ENCODE peak calls at places on chromosome 21, in four cellular contexts. Z is right lobe of liver, W is heart left ventricle, K is suprapubic skin. L is an unnamed sample.

GRCh38 chr21:15552914-15553491 is 176.8 kb upstream of the USP25 start:
- DNase-seq in Z (no peak), W (no peak), K (no peak), L (no peak)

GRCh38 chr21:31888936-31889371 is 16.1 kb downstream of the HUNK start:
- DNase-seq in Z (no peak), W (no peak), K (no peak), L (no peak)

GRCh38 chr21:38303300-38303699 is 46.5 kb downstream of the KCNJ15 start:
- DNase-seq in Z (no peak), W (no peak), K (peak), L (no peak)

GRCh38 chr21:38913120-38913975 is 107.6 kb downstream of the ETS2 start:
- DNase-seq in Z (peak), W (peak), K (peak), L (peak)

GRCh38 chr21:17612023-17612564 is 607 bp downstream of the BTG3 start:
- DNase-seq in Z (peak), W (peak), K (peak), L (peak)

GRCh38 chr21:38610573-38611251 is 112.4 kb upstream of the ERG start:
- DNase-seq in Z (no peak), W (no peak), K (no peak), L (no peak)

GRCh38 chr21:28375708-28376385 is 616.8 kb downstream of the LTN1 start:
- DNase-seq in Z (peak), W (no peak), K (no peak), L (no peak)

GRCh38 chr21:41152149-41152548 is 15.8 kb upstream of the BACE2 start:
- DNase-seq in Z (no peak), W (no peak), K (no peak), L (no peak)

GRCh38 chr21:27321791-27322190 is 354.9 kb upstream of the ADAMTS5 start:
- DNase-seq in Z (no peak), W (no peak), K (no peak), L (no peak)

GRCh38 chr21:27380303-27380702 is 413.4 kb upstream of the ADAMTS5 start:
- DNase-seq in Z (no peak), W (no peak), K (no peak), L (no peak)

GRCh38 chr21:41653944-41654625 is 112.8 kb downstream of the RIPK4 start:
- DNase-seq in Z (no peak), W (no peak), K (peak), L (peak)

GRCh38 chr21:34825101-34825500 is 156.3 kb downstream of the CLIC6 start:
- DNase-seq in Z (no peak), W (no peak), K (no peak), L (no peak)

GRCh38 chr21:14523234-14523633 is 22.9 kb downstream of the SAMSN1 start:
- DNase-seq in Z (peak), W (no peak), K (no peak), L (no peak)

GRCh38 chr21:39055167-39055767 is 128.0 kb downstream of the PSMG1 start:
- DNase-seq in Z (no peak), W (no peak), K (no peak), L (no peak)

GRCh38 chr21:44293551-44294231 is 6.2 kb upstream of the PFKL start:
- DNase-seq in Z (peak), W (peak), K (no peak), L (no peak)

GRCh38 chr21:26795866-26796329 is 49.3 kb downstream of the ADAMTS1 start:
- DNase-seq in Z (no peak), W (peak), K (no peak), L (no peak)

GRCh38 chr21:38333290-38334272 is 76.8 kb downstream of the KCNJ15 start:
- DNase-seq in Z (peak), W (no peak), K (no peak), L (no peak)

GRCh38 chr21:18908641-18909040 is 505.1 kb upstream of the TMPRSS15 start:
- DNase-seq in Z (no peak), W (no peak), K (no peak), L (no peak)

GRCh38 chr21:38950388-38951094 is 144.8 kb downstream of the ETS2 start:
- DNase-seq in Z (no peak), W (peak), K (no peak), L (peak)

GRCh38 chr21:27818847-27819246 is 852.0 kb upstream of the ADAMTS5 start:
- DNase-seq in Z (no peak), W (no peak), K (no peak), L (no peak)

GRCh38 chr21:35410656-35411055 is 361.6 kb upstream of the RUNX1 start:
- DNase-seq in Z (no peak), W (no peak), K (no peak), L (no peak)

GRCh38 chr21:19731251-19731650 is 1267.0 kb upstream of the NCAM2 start:
- DNase-seq in Z (no peak), W (no peak), K (no peak), L (no peak)

GRCh38 chr21:17640821-17641220 is 28.1 kb upstream of the BTG3 start:
- DNase-seq in Z (no peak), W (no peak), K (no peak), L (no peak)

GRCh38 chr21:38761531-38761930 is 44.2 kb upstream of the ETS2 start:
- DNase-seq in Z (no peak), W (no peak), K (no peak), L (no peak)

GRCh38 chr21:27648560-27648959 is 681.7 kb upstream of the ADAMTS5 start:
- DNase-seq in Z (no peak), W (no peak), K (no peak), L (no peak)

GRCh38 chr21:27954806-27955205 is 987.9 kb upstream of the ADAMTS5 start:
- DNase-seq in Z (no peak), W (no peak), K (no peak), L (no peak)

GRCh38 chr21:17089121-17089520 is 423.7 kb upstream of the CXADR start:
- DNase-seq in Z (no peak), W (no peak), K (no peak), L (no peak)

GRCh38 chr21:41678944-41679343 is 87.9 kb downstream of the RIPK4 start:
- DNase-seq in Z (peak), W (peak), K (peak), L (peak)

GRCh38 chr21:19523731-19524130 is 1120.1 kb upstream of the TMPRSS15 start:
- DNase-seq in Z (no peak), W (no peak), K (no peak), L (no peak)

GRCh38 chr21:38511662-38512243 is 13.5 kb upstream of the ERG start:
- DNase-seq in Z (no peak), W (no peak), K (no peak), L (no peak)

GRCh38 chr21:17921579-17922530 is 102.7 kb upstream of the C21orf91 start:
- DNase-seq in Z (no peak), W (peak), K (no peak), L (no peak)

DNA sequence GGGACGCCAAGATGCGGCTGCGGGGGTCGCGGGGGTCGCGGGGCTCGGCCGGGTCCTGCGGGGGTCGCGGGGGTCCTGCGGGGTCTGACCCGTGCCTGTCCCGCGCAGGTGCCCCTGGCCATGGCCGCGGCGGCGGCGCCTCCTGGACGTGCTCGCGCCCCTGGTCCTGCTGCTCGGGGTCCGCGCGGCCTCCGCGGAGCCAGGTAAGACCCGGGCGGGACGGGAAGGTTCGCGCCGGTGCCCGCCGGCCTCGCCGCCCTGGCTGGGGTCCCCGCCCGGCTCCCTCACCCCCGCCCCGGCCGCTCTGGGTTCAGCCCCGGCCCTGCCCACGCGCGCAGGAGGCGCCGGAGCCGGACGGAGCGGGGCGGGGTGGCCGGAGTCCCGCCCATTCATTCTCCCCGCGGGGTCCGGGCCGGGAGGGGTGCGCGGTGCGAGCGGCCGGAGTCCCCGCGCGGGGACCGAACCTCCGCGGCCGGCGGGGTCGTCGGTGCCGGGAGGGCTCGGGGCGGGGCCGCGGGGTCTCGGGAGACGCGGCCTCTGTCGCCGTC is 380 bp downstream of the COL18A1 start:
- DNase-seq in Z (peak), W (peak), K (no peak), L (no peak)
- TF ChIP-seq POLR2A in Z (no peak), W (peak), K (no peak), L (no peak)

DNA sequence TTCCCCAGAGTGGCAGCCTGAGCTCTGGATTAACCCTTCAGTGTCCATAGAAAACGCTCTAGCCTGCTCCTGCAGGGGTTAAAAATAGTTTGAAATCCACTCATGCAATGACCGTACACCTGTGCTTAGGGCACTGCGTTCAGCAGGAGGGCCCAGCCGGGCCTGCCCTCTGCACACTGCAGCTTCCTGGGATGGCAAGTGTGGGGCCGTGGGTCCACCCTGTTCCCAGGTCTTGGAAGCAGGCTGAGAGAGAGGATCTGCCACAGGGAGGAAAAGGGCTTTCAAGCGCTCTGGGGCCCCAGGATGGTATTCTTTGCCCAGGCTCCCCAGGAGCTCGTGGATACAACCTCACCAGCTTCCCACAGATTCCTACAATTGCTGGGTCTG is 1.5 kb upstream of the S100B start:
- DNase-seq in Z (no peak), W (no peak), K (peak), L (no peak)
- H3K27ac ChIP-seq in Z (no peak), W (no peak), K (peak), L (peak)

DNA sequence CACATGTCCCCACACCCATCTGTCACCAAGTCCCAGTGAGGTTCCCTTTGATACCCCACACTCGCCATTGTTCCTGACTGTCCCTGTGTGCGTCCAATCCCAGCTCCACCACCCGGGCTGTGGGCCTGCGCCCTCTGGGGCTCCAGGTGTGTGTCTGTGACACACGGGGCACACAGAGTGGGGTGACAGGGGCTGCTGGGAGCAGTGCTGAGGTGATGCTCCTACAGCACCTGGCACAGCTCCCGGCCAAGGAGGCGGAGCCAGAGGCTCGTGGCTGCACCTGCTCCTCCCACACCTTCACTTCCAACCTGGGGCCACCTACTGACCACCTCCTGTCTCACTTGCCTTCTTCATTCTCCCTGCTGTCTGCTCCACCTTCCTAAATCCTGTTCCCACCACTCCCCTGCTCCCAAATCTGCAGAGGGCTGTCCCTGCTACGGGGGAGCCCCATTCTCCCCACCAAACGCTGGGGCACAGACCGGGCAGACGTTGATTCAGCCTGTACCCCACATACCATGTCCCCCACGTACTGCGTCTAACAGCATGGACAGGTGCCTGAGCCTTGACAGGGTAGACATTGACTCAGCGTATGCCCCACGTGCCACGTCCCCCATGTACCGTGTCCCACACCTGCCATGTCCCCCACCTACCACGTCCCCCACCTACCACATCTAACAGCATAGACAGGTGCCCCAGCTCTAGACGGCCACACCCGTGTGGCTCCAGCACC is 16.4 kb downstream of the WDR4 start:
- DNase-seq in Z (no peak), W (no peak), K (no peak), L (no peak)
- TF ChIP-seq CTCF in Z (no peak), W (no peak), K (no peak), L (no peak)

GRCh38 chr21:33430858-33431257 is 27.6 kb downstream of the IFNGR2 start:
- DNase-seq in Z (no peak), W (no peak), K (peak), L (no peak)
- TF ChIP-seq POLR2A in Z (no peak), W (no peak), K (no peak), L (no peak)

GRCh38 chr21:33684923-33685560 is 42.7 kb downstream of the ITSN1 start:
- DNase-seq in Z (no peak), W (no peak), K (no peak), L (no peak)

GRCh38 chr21:33688343-33688742 is 46.0 kb downstream of the ITSN1 start:
- DNase-seq in Z (no peak), W (no peak), K (no peak), L (no peak)

GRCh38 chr21:33686386-33686785 is 44.1 kb downstream of the ITSN1 start:
- DNase-seq in Z (no peak), W (no peak), K (no peak), L (no peak)

GRCh38 chr21:33685613-33686197 is 43.4 kb downstream of the ITSN1 start:
- DNase-seq in Z (no peak), W (no peak), K (no peak), L (no peak)

DNA sequence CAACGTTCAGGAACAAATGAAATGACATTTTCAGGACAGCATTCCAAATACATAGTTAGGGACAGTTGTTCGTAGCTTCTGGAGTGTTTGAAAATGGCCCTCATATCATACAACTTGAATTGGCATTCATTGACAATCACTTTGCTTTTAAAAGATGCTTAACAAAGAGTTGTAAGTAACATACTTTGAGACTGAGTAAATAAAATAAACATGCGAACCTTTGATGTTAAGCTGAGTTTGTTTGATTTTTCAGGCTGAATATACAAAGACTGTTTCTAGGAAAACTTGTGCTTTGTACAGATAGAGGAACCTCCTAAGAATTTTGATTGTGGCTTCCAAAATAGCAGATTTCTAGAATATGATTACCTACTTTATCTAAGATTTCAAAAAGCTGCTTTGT is 45.3 kb downstream of the ITSN1 start:
- DNase-seq in Z (no peak), W (no peak), K (no peak), L (no peak)
- H3K27ac ChIP-seq in Z (no peak), W (no peak), K (no peak), L (no peak)

GRCh38 chr21:36615274-36615964 is 83.5 kb upstream of the SIM2 start:
- DNase-seq in Z (no peak), W (no peak), K (no peak), L (no peak)
- TF ChIP-seq CTCF in Z (no peak), W (no peak), K (no peak), L (no peak)

GRCh38 chr21:25361097-25361496 is 246.2 kb downstream of the MRPL39 start:
- DNase-seq in Z (no peak), W (no peak), K (no peak), L (no peak)

GRCh38 chr21:25360593-25360992 is 246.7 kb downstream of the MRPL39 start:
- DNase-seq in Z (no peak), W (no peak), K (no peak), L (no peak)

GRCh38 chr21:25359724-25360123 is 247.6 kb downstream of the MRPL39 start:
- DNase-seq in Z (no peak), W (no peak), K (no peak), L (no peak)

GRCh38 chr21:25362375-25363267 is 244.7 kb downstream of the MRPL39 start:
- DNase-seq in Z (no peak), W (no peak), K (no peak), L (no peak)

GRCh38 chr21:25361765-25362164 is 245.5 kb downstream of the MRPL39 start:
- DNase-seq in Z (no peak), W (no peak), K (no peak), L (no peak)
- TF ChIP-seq POLR2A in Z (no peak), W (no peak), K (no peak), L (no peak)